ENCODE peak calls at places on chromosomes 5 and 9, in seven cellular contexts. R is iPS-NIHi11, H is astrocyte of the hippocampus, Z is SW 1271, F is stomach, P is ELR, E is SW480. T is an unnamed sample.

GRCh38 chr5:35046754-35047153 is 995 bp downstream of the AGXT2 start:
- DNase-seq in E (no peak), R (no peak), P (peak; percentile 99), Z (no peak), F (no peak), H (peak; percentile 38), T (peak; percentile 91)

GRCh38 chr5:43685271-43685950 is 82.4 kb downstream of the NNT start:
- DNase-seq in F (no peak), R (no peak), E (no peak), H (no peak), Z (no peak), P (no peak), T (peak; percentile 47)

GRCh38 chr9:73871636-73872035 is 625.5 kb upstream of the RORB start:
- DNase-seq in P (no peak), E (no peak), R (no peak), Z (no peak), F (no peak), H (no peak), T (peak; percentile 8)

GRCh38 chr9:109499631-109500120 is 1.6 kb upstream of the PTPN3 start:
- DNase-seq in P (peak; percentile 32), Z (no peak), H (peak; percentile 73), F (peak; percentile 73), E (peak; percentile 57), R (peak; percentile 81), T (peak; percentile 38)

GRCh38 chr9:969310-969692 is 7.2 kb upstream of the DMRT3 start:
- DNase-seq in Z (no peak), H (no peak), R (no peak), P (no peak), E (no peak), F (no peak), T (no peak)

GRCh38 chr5:68007446-68007845 is 208.1 kb upstream of the PIK3R1 start:
- DNase-seq in R (no peak), F (no peak), H (no peak), Z (no peak), P (no peak), E (no peak), T (no peak)

GRCh38 chr9:136344544-136345280 is 17.4 kb downstream of the GPSM1 start:
- DNase-seq in E (no peak), H (no peak), P (no peak), F (no peak), Z (no peak), R (no peak), T (no peak)

GRCh38 chr5:91301459-91301858 is 81.7 kb downstream of the ARRDC3 start:
- DNase-seq in Z (peak; percentile 51), H (no peak), P (peak; percentile 23), R (no peak), F (no peak), E (no peak), T (peak; percentile 46)

GRCh38 chr5:68274847-68275700 is 59.5 kb downstream of the PIK3R1 start:
- DNase-seq in H (no peak), F (no peak), R (no peak), P (no peak), Z (no peak), E (no peak), T (no peak)

GRCh38 chr5:170097934-170098333 is 7.8 kb upstream of the FOXI1 start:
- DNase-seq in F (no peak), R (no peak), Z (no peak), E (no peak), H (no peak), P (no peak), T (no peak)

GRCh38 chr9:27291292-27291691 is 5.7 kb downstream of the EQTN start:
- DNase-seq in H (no peak), E (no peak), R (no peak), P (no peak), F (no peak), Z (no peak), T (no peak)

GRCh38 chr9:133661846-133662636 is 25.9 kb downstream of the DBH start:
- DNase-seq in F (no peak), P (no peak), R (no peak), E (no peak), Z (no peak), H (no peak), T (no peak)

GRCh38 chr9:137390553-137391410 is 32.2 kb downstream of the EXD3 start:
- DNase-seq in H (peak; percentile 36), R (no peak), P (no peak), Z (no peak), F (no peak), E (peak; percentile 36), T (no peak)

GRCh38 chr9:26462213-26462612 is 430.4 kb downstream of the CAAP1 start:
- DNase-seq in F (no peak), H (peak; percentile 13), R (peak; percentile 41), P (peak; percentile 0), Z (no peak), E (no peak), T (peak; percentile 1)

GRCh38 chr9:5122542-5122941 is 62.9 kb downstream of the INSL6 start:
- DNase-seq in F (no peak), P (no peak), H (no peak), E (no peak), Z (no peak), R (no peak), T (no peak)

GRCh38 chr5:136106351-136106750 is 26.3 kb upstream of the SMAD5 start:
- DNase-seq in H (no peak), F (no peak), P (no peak), R (no peak), Z (no peak), E (no peak), T (no peak)

GRCh38 chr9:69213647-69214046 is 39.6 kb downstream of the TJP2 start:
- DNase-seq in H (peak; percentile 17), P (no peak), E (no peak), F (no peak), Z (no peak), R (no peak), T (no peak)

GRCh38 chr5:141635646-141636045 is 1.0 kb downstream of the HDAC3 start:
- DNase-seq in P (no peak), E (no peak), Z (no peak), R (no peak), F (no peak), H (no peak), T (no peak)

GRCh38 chr5:166716856-166717492 is 1574.5 kb upstream of the WWC1 start:
- DNase-seq in E (peak; percentile 69), H (no peak), Z (no peak), F (no peak), R (no peak), P (no peak), T (no peak)

T was measured in EH.